ENCODE peak calls at places on chromosomes 12 and 14, in ten cellular contexts. F is A549, W is psoas muscle, B is esophagus squamous epithelium, P is fibroblast of lung, C is HepG2, O is ascending aorta, K is heart left ventricle, J is left ventricle myocardium inferior, V is GM13977. S is an unnamed sample.

GRCh38 chr14:96204151-96205058 is at the start of gene BDKRB2:
- DNase-seq in F (peak; percentile 76), W (peak; percentile 70), B (no peak), P (peak; percentile 91), C (peak; percentile 54), O (no peak), K (peak; percentile 68), J (peak; percentile 44), V (no peak), S (peak; percentile 63)

GRCh38 chr14:30252800-30253425 is 306.0 kb upstream of the G2E3 start:
- DNase-seq in F (no peak), W (no peak), B (no peak), P (peak; percentile 61), C (no peak), O (no peak), K (no peak), J (no peak), V (no peak), S (no peak)

GRCh38 chr12:89280833-89281533 is 71.3 kb downstream of the DUSP6 start:
- DNase-seq in F (no peak), W (no peak), B (no peak), P (no peak), C (no peak), O (no peak), K (peak; percentile 29), J (peak; percentile 46), V (no peak), S (peak; percentile 22)

GRCh38 chr12:108150436-108150835 is 21.3 kb downstream of the WSCD2 start:
- DNase-seq in F (no peak), W (no peak), B (no peak), P (no peak), C (no peak), O (no peak), K (no peak), J (no peak), V (no peak), S (no peak)

GRCh38 chr14:32469388-32470160 is 140.5 kb downstream of the AKAP6 start:
- DNase-seq in F (peak; percentile 55), W (no peak), B (no peak), P (peak; percentile 82), C (peak; percentile 63), O (no peak), K (no peak), J (no peak), V (peak; percentile 26), S (peak; percentile 78)

GRCh38 chr12:2794261-2794735 is 472 bp upstream of the FKBP4 start:
- DNase-seq in F (no peak), W (peak; percentile 30), B (no peak), P (peak; percentile 48), C (no peak), O (no peak), K (no peak), J (no peak), V (peak; percentile 60), S (peak; percentile 38)

GRCh38 chr14:29664515-29664914 is 263.1 kb downstream of the PRKD1 start:
- DNase-seq in F (no peak), W (no peak), B (no peak), P (no peak), C (no peak), O (no peak), K (no peak), J (no peak), V (no peak), S (no peak)

GRCh38 chr14:92539419-92539818 is 25.8 kb downstream of the RIN3 start:
- DNase-seq in F (no peak), W (no peak), B (no peak), P (no peak), C (no peak), O (no peak), K (no peak), J (no peak), V (no peak), S (no peak)

GRCh38 chr14:105849933-105850626 is 323.7 kb downstream of the TMEM121 start:
- DNase-seq in F (no peak), W (no peak), B (no peak), P (no peak), C (no peak), O (no peak), K (no peak), J (no peak), V (no peak), S (no peak)

GRCh38 chr12:77540097-77540496 is 290.6 kb upstream of the NAV3 start:
- DNase-seq in F (no peak), W (no peak), B (no peak), P (no peak), C (no peak), O (no peak), K (no peak), J (no peak), V (no peak), S (no peak)
- TF ChIP-seq CTCF in F (no peak), W (no peak), B (no peak), P (peak; percentile 5), C (no peak), O (no peak), K (no peak), J (no peak), V (peak; percentile 17), S (no peak)

GRCh38 chr12:132604108-132605054 is 6.0 kb downstream of the LRCOL1 start:
- DNase-seq in F (no peak), W (no peak), B (no peak), P (no peak), C (no peak), O (no peak), K (peak; percentile 73), J (peak; percentile 64), V (no peak), S (no peak)

GRCh38 chr12:132606466-132606865 is 3.9 kb downstream of the LRCOL1 start:
- DNase-seq in F (no peak), W (no peak), B (no peak), P (no peak), C (no peak), O (no peak), K (no peak), J (no peak), V (no peak), S (no peak)

GRCh38 chr12:132605892-132606291 is 4.5 kb downstream of the LRCOL1 start:
- DNase-seq in F (no peak), W (no peak), B (no peak), P (no peak), C (no peak), O (no peak), K (no peak), J (no peak), V (no peak), S (no peak)

GRCh38 chr12:132603240-132604107 is 6.9 kb downstream of the LRCOL1 start:
- DNase-seq in F (no peak), W (no peak), B (no peak), P (no peak), C (no peak), O (no peak), K (peak; percentile 33), J (no peak), V (no peak), S (no peak)

GRCh38 chr12:132605055-132605441 is 5.3 kb downstream of the LRCOL1 start:
- DNase-seq in F (no peak), W (no peak), B (no peak), P (no peak), C (no peak), O (no peak), K (no peak), J (no peak), V (no peak), S (no peak)
- TF ChIP-seq CTCF in F (no peak), W (no peak), B (no peak), P (no peak), C (no peak), O (no peak), K (no peak), J (no peak), V (no peak), S (no peak)

GRCh38 chr14:36524874-36525745 is 5.1 kb upstream of the NKX2-1 start:
- DNase-seq in F (peak; percentile 78), W (no peak), B (no peak), P (no peak), C (peak; percentile 74), O (no peak), K (no peak), J (no peak), V (peak; percentile 31), S (no peak)

GRCh38 chr14:36522347-36522971 is 2.4 kb upstream of the NKX2-1 start:
- DNase-seq in F (no peak), W (no peak), B (no peak), P (no peak), C (no peak), O (no peak), K (no peak), J (no peak), V (peak; percentile 25), S (no peak)

GRCh38 chr14:36522972-36523685 is 3.1 kb upstream of the NKX2-1 start:
- DNase-seq in F (no peak), W (no peak), B (no peak), P (no peak), C (no peak), O (no peak), K (no peak), J (no peak), V (peak; percentile 6), S (no peak)

GRCh38 chr14:36525746-36526099 is 5.7 kb upstream of the NKX2-1 start:
- DNase-seq in F (no peak), W (no peak), B (no peak), P (no peak), C (no peak), O (no peak), K (no peak), J (no peak), V (no peak), S (no peak)

DNA sequence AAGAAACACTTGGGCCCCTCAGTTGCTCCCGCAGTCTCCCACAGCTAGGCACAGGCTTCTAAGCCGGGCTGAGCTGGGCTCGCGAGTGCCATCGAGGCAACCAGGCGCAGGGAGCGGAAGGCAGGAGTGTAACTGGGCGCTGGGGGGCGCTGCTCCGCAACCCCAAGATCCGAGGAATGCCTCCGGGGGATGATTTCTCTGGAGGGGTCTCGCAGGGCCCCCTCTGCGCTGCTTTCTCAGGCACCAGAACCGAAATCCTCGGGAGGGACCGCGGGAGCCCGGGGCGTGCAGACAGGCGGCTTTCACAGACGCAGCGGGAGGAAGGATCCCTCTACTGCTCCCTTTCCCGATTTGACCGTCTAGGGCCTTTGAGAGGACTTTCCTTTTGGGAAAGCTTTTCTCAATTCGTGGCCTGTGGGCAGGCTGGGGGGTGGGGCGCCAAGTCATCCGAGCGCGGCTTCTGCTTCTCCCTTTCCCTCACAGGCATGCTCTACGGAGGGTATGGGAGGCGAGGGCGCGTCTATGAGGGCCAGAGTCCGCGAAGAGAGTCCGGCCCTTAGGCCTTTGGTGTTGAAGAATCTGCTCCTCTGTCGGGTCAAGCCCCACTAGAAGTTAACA is 4.3 kb upstream of the NKX2-1 start:
- DNase-seq in F (no peak), W (no peak), B (no peak), P (no peak), C (no peak), O (no peak), K (no peak), J (no peak), V (peak; percentile 23), S (no peak)
- TF ChIP-seq CTCF in F (no peak), W (peak; percentile 8), B (no peak), P (no peak), C (no peak), O (no peak), K (no peak), J (no peak), V (peak; percentile 4), S (no peak)

DNA sequence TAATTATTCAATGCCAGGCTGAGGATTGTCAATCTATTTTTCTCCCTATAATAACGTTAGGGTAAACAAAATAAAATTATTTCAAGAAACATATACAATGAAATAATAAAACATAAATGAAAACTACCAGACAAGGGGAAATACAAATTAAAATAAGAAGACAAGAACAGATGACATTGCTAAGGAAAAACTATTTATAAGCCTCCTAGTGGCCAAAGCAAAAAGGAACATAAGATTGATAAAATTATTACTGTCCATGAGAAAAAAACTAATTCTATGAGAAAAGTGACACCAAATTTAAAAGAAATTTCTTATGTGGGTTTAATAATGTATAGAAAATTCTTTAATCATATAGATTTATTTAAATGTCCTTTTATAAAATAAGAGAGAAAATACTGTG is 294.7 kb downstream of the TTC6 start:
- DNase-seq in F (no peak), W (no peak), B (no peak), P (no peak), C (no peak), O (no peak), K (no peak), J (no peak), V (no peak), S (no peak)
- TF ChIP-seq CTCF in F (peak; percentile 5), W (no peak), B (no peak), P (no peak), C (no peak), O (no peak), K (no peak), J (no peak), V (no peak), S (peak; percentile 27)

S was measured in fibroblast of pulmonary artery.